ENCODE peak calls at places on chromosomes 3 and 15, in nine cellular contexts. U is Peyer's patch, V is cardiac muscle cell, B is ovary, L is pancreas, C is psoas muscle, M is BE2C, A is right lobe of liver, N is heart right ventricle. F is an unnamed sample. For H3K4me1, the result is how much of the 10 kb centered on the place peaks cover.

GRCh38 chr3:24264748-24265158 is 229.9 kb downstream of the THRB start:
- DNase-seq in U (no peak), L (no peak), B (no peak), V (peak), A (no peak), C (no peak), M (peak), N (no peak), F (no peak)

GRCh38 chr3:122921791-122922651 is 105.5 kb downstream of the SEMA5B start:
- DNase-seq in B (no peak), V (peak), C (no peak), N (no peak), L (no peak), M (no peak), U (no peak), A (no peak), F (no peak)

GRCh38 chr3:150132101-150132749 is 161.5 kb upstream of the PFN2 start:
- DNase-seq in A (no peak), V (no peak), N (no peak), L (no peak), B (no peak), U (no peak), C (no peak), M (no peak), F (no peak)

GRCh38 chr3:27723803-27724458 is 1.8 kb upstream of the EOMES start:
- DNase-seq in N (no peak), V (no peak), M (no peak), C (no peak), L (no peak), A (no peak), U (no peak), B (no peak), F (no peak)

GRCh38 chr3:170426240-170426797 is 7.7 kb downstream of the CLDN11 start:
- DNase-seq in A (no peak), L (no peak), M (no peak), B (no peak), N (no peak), C (no peak), U (no peak), V (no peak), F (no peak)

GRCh38 chr3:151875759-151876158 is 2.3 kb downstream of the SUCNR1 start:
- DNase-seq in A (no peak), V (no peak), B (no peak), N (no peak), U (no peak), C (no peak), L (no peak), M (no peak), F (no peak)

GRCh38 chr3:16723994-16724393 is 118.8 kb upstream of the DAZL start:
- DNase-seq in N (no peak), V (peak), A (no peak), B (no peak), C (no peak), U (no peak), M (no peak), L (no peak), F (no peak)

GRCh38 chr3:134426660-134427181 is 52.5 kb upstream of the AMOTL2 start:
- DNase-seq in C (no peak), N (no peak), U (no peak), B (no peak), L (no peak), V (no peak), A (no peak), M (no peak), F (no peak)

GRCh38 chr15:74505837-74506514 is 35.0 kb upstream of the ARID3B start:
- DNase-seq in U (no peak), M (no peak), B (no peak), L (no peak), V (no peak), A (no peak), C (no peak), N (no peak), F (no peak)

GRCh38 chr3:10712121-10712520 is 103.9 kb upstream of the SLC6A11 start:
- DNase-seq in A (no peak), M (no peak), U (no peak), B (no peak), V (no peak), L (no peak), N (no peak), C (no peak), F (no peak)

GRCh38 chr3:15528881-15529537 is 7.5 kb upstream of the COLQ start:
- DNase-seq in V (no peak), B (no peak), L (no peak), A (no peak), M (no peak), N (no peak), C (no peak), U (no peak), F (peak)

GRCh38 chr3:42718338-42718737 is 15.7 kb upstream of the HHATL start:
- DNase-seq in U (no peak), N (no peak), V (no peak), B (peak), A (no peak), M (no peak), L (no peak), C (no peak), F (no peak)

GRCh38 chr3:159586587-159587202 is 401.9 kb upstream of the IL12A start:
- DNase-seq in A (no peak), U (no peak), M (peak), B (no peak), V (peak), C (no peak), L (no peak), N (no peak), F (no peak)

GRCh38 chr3:162492446-162493081 is 996.0 kb downstream of the OTOL1 start:
- DNase-seq in M (no peak), U (no peak), L (no peak), V (no peak), B (no peak), C (no peak), A (no peak), N (no peak), F (no peak)

GRCh38 chr15:41546846-41547786 is 3.1 kb upstream of the RPAP1 start:
- DNase-seq in N (no peak), B (no peak), C (no peak), U (peak), V (no peak), L (no peak), A (no peak), M (no peak), F (no peak)

GRCh38 chr3:52070724-52071621 is 14.6 kb upstream of the DUSP7 start:
- DNase-seq in N (peak), V (peak), U (no peak), A (no peak), B (no peak), C (peak), M (no peak), L (no peak), F (no peak)

GRCh38 chr15:52056001-52056400 is 37.0 kb downstream of the MAPK6 start:
- DNase-seq in N (no peak), M (no peak), U (no peak), A (no peak), B (no peak), L (no peak), V (no peak), C (no peak), F (no peak)

GRCh38 chr15:39774688-39775267 is 7.9 kb downstream of the FSIP1 start:
- DNase-seq in A (no peak), L (no peak), C (no peak), M (no peak), B (no peak), V (no peak), U (no peak), N (no peak), F (no peak)

GRCh38 chr3:173371848-173372487 is 25.6 kb upstream of the NLGN1 start:
- DNase-seq in A (no peak), B (peak), N (peak), U (no peak), M (peak), C (no peak), L (no peak), V (peak), F (no peak)

GRCh38 chr3:100020876-100021644 is 93.2 kb downstream of the FILIP1L start:
- DNase-seq in U (no peak), N (no peak), V (no peak), C (no peak), L (no peak), M (no peak), B (no peak), A (no peak), F (no peak)

GRCh38 chr3:170644711-170645110 is 58.8 kb upstream of the SLC7A14 start:
- DNase-seq in C (no peak), B (no peak), U (no peak), A (no peak), L (no peak), N (no peak), V (no peak), M (no peak), F (no peak)

GRCh38 chr3:51397389-51397788 is 6.3 kb downstream of the RBM15B start:
- DNase-seq in L (no peak), V (no peak), A (no peak), B (no peak), N (no peak), C (no peak), M (no peak), U (peak), F (no peak)

GRCh38 chr3:130772124-130772523 is 25.5 kb upstream of the PIK3R4 start:
- DNase-seq in M (no peak), L (no peak), U (no peak), C (no peak), N (no peak), A (no peak), V (no peak), B (no peak), F (no peak)

GRCh38 chr15:80727196-80727595 is 32.1 kb downstream of the ABHD17C start:
- DNase-seq in U (no peak), V (peak), N (no peak), C (no peak), B (no peak), M (no peak), L (no peak), A (no peak), F (no peak)

GRCh38 chr3:155805802-155806618 is at the start of gene C3orf33:
- DNase-seq in B (peak), A (peak), U (peak), M (peak), L (peak), C (peak), N (peak), V (peak), F (peak)

GRCh38 chr15:77034620-77035467 is 36.1 kb downstream of the TSPAN3 start:
- DNase-seq in L (peak), N (no peak), M (peak), U (peak), C (peak), V (no peak), B (peak), A (peak), F (no peak)

GRCh38 chr3:83169473-83169872 is 1408.0 kb upstream of the GBE1 start:
- DNase-seq in C (no peak), L (no peak), M (no peak), N (no peak), U (no peak), B (no peak), A (no peak), V (no peak), F (no peak)

GRCh38 chr3:85838921-85839320 is 880.1 kb downstream of the CADM2 start:
- DNase-seq in U (no peak), C (no peak), B (no peak), N (no peak), A (no peak), L (no peak), V (no peak), M (no peak), F (no peak)
- H3K4me1 ChIP-seq in U (under half), C (under half), B (under half), N (under half), A (under half), L (under half), V (under half), M (under half), F (under half)

GRCh38 chr3:188947401-188947982 is 224.3 kb upstream of the TPRG1 start:
- DNase-seq in V (peak), U (peak), B (peak), L (peak), M (peak), C (peak), N (peak), A (peak), F (peak)
- H3K4me3 ChIP-seq in V (peak), U (peak), B (peak), L (peak), M (peak), C (peak), N (peak), A (peak), F (no peak)

DNA sequence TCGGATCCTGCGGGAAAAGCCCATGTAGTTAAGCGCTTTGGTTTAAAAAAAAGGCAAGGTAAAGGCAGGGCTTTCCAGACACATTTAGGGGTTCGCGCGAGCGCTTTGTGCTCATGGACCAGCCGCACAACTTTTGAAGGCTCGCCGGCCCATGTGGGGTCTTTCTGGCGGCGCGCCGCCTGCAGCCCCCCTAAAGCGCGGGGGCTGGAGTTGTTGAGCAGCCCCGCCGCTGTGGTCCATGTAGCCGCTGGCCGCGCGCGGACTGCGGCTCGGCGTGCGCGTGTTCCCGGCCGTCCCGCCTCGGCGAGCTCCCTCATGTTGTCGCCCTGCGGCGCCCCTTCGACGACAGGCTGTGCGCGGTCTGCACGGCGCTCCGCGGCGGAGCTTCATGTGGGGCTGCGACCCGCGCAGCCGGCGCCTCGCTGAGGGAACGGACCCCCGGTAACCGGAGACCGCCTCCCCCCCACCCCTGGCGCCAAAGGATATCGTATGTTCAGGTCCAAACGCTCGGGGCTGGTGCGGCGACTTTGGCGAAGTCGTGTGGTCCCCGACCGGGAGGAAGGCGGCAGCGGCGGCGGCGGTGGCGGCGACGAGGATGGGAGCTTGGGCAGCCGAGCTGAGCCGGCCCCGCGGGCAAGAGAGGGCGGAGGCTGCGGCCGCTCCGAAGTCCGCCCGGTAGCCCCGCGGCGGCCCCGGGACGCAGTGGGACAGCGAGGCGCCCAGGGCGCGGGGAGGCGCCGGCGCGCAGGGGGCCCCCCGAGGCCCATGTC is 919 bp downstream of the SMAD6 start:
- DNase-seq in B (no peak), N (no peak), V (peak), U (no peak), L (no peak), M (peak), C (peak), A (peak), F (no peak)
- H3K4me1 ChIP-seq in B (under half), N (half or more), V (under half), U (under half), L (under half), M (under half), C (under half), A (under half), F (under half)

GRCh38 chr3:113521981-113522380 is 7.0 kb upstream of the SPICE1 start:
- DNase-seq in B (no peak), M (no peak), A (no peak), N (no peak), V (no peak), C (no peak), U (no peak), L (no peak), F (no peak)

GRCh38 chr3:113514265-113514769 is 639 bp downstream of the SPICE1 start:
- DNase-seq in A (no peak), U (no peak), N (no peak), L (no peak), B (no peak), M (no peak), C (no peak), V (peak), F (no peak)

GRCh38 chr3:113516115-113516505 is 1.2 kb upstream of the SPICE1 start:
- DNase-seq in V (no peak), B (peak), U (peak), L (no peak), C (no peak), N (peak), A (no peak), M (peak), F (no peak)
- H3K4me3 ChIP-seq in V (no peak), B (no peak), U (peak), L (no peak), C (peak), N (no peak), A (no peak), M (peak), F (no peak)